ENCODE peak calls at places on chromosomes 11 and 22, in eight cellular contexts. H is foreskin fibroblast, P is AG09319, F is colonic mucosa, D is GM12865, B is endodermal cell, T is foreskin keratinocyte, I is AG10803. N is an unnamed sample.

GRCh38 chr11:126345759-126346585 is 9.5 kb upstream of the ST3GAL4 start:
- DNase-seq in T (peak; percentile 27), F (peak; percentile 37), I (peak; percentile 78), B (peak; percentile 82), P (peak; percentile 63), H (peak; percentile 85), D (no peak), N (no peak)

GRCh38 chr22:35454416-35455054 is 54.6 kb downstream of the MCM5 start:
- DNase-seq in T (no peak), H (peak; percentile 25), B (no peak), P (no peak), F (no peak), I (no peak), D (no peak), N (no peak)

GRCh38 chr22:20904008-20904979 is 12.9 kb upstream of the CRKL start:
- DNase-seq in F (no peak), B (no peak), I (peak; percentile 97), P (peak; percentile 86), H (peak; percentile 97), T (peak; percentile 95), D (no peak), N (no peak)

GRCh38 chr22:30262917-30263741 is 3.5 kb downstream of the OSM start:
- DNase-seq in H (peak; percentile 76), F (peak; percentile 85), P (no peak), T (no peak), I (peak; percentile 41), D (peak; percentile 76), B (peak; percentile 95), N (peak; percentile 88)

GRCh38 chr22:45424241-45424731 is 10.8 kb downstream of the RIBC2 start:
- DNase-seq in I (no peak), B (no peak), T (no peak), P (no peak), H (no peak), D (no peak), F (no peak), N (no peak)

GRCh38 chr11:71458146-71459070 is 5.4 kb downstream of the NADSYN1 start:
- DNase-seq in B (no peak), F (no peak), H (peak; percentile 82), P (no peak), I (no peak), T (peak; percentile 75), D (no peak), N (no peak)

GRCh38 chr22:27150530-27150909 is 493.1 kb downstream of the MIAT start:
- DNase-seq in T (no peak), F (no peak), B (no peak), I (peak; percentile 62), P (no peak), D (peak; percentile 1), H (peak; percentile 43), N (no peak)

GRCh38 chr11:89613916-89614315 is 96.2 kb upstream of the TRIM77 start:
- DNase-seq in T (no peak), D (no peak), F (no peak), P (no peak), H (no peak), I (peak; percentile 25), B (no peak), N (no peak)

GRCh38 chr22:41654322-41654721 is 33.2 kb downstream of the XRCC6 start:
- DNase-seq in I (no peak), F (no peak), P (no peak), D (no peak), T (no peak), B (no peak), H (no peak), N (no peak)

GRCh38 chr22:42187646-42188045 is 57.0 kb upstream of the CYP2D6 start:
- DNase-seq in T (no peak), B (no peak), P (no peak), H (no peak), F (no peak), I (no peak), D (no peak), N (no peak)

GRCh38 chr11:18010977-18011586 is 1.8 kb downstream of the SERGEF start:
- DNase-seq in F (no peak), T (no peak), H (no peak), B (no peak), D (no peak), I (no peak), P (no peak), N (peak; percentile 24)

GRCh38 chr22:20131593-20131855 is at the start of gene ZDHHC8:
- DNase-seq in T (no peak), B (no peak), D (peak; percentile 42), I (peak; percentile 21), P (no peak), F (no peak), H (peak; percentile 65), N (peak; percentile 30)

GRCh38 chr11:22192289-22192641 is 620 bp upstream of the ANO5 start:
- DNase-seq in F (peak; percentile 57), I (no peak), B (peak; percentile 86), P (no peak), H (peak; percentile 0), T (no peak), D (peak; percentile 1), N (no peak)

GRCh38 chr22:30611197-30611596 is 4.2 kb downstream of the TCN2 start:
- DNase-seq in P (no peak), B (no peak), F (no peak), D (no peak), I (no peak), T (peak; percentile 27), H (peak; percentile 42), N (no peak)

GRCh38 chr22:26226538-26227297 is 57.5 kb downstream of the SEZ6L start:
- DNase-seq in I (no peak), B (peak; percentile 29), D (no peak), T (no peak), H (no peak), F (no peak), P (no peak), N (no peak)

GRCh38 chr11:104148696-104149095 is 15.3 kb downstream of the PDGFD start:
- DNase-seq in T (no peak), B (no peak), F (no peak), H (peak; percentile 41), P (no peak), I (no peak), D (no peak), N (no peak)

GRCh38 chr11:131658952-131659351 is 288.5 kb downstream of the NTM start:
- DNase-seq in D (peak; percentile 41), T (no peak), H (no peak), B (peak; percentile 31), F (no peak), I (no peak), P (no peak), N (no peak)

GRCh38 chr11:34214961-34215805 is 109.8 kb downstream of the NAT10 start:
- DNase-seq in I (peak; percentile 46), B (no peak), H (peak; percentile 73), P (no peak), T (peak; percentile 82), F (no peak), D (no peak), N (peak; percentile 95)

GRCh38 chr11:69382131-69383128 is 88.5 kb downstream of the MYEOV start:
- DNase-seq in I (no peak), F (no peak), D (no peak), B (peak; percentile 48), P (no peak), T (no peak), H (peak; percentile 25), N (peak; percentile 52)

GRCh38 chr22:25780673-25781072 is 38.7 kb downstream of the MYO18B start:
- DNase-seq in D (no peak), T (no peak), I (no peak), P (no peak), H (peak; percentile 25), B (no peak), F (no peak), N (no peak)

GRCh38 chr22:26701323-26701722 is 43.9 kb downstream of the MIAT start:
- DNase-seq in D (no peak), B (no peak), P (no peak), T (no peak), I (no peak), H (no peak), F (no peak), N (no peak)

GRCh38 chr11:66258473-66258893 is 10.0 kb upstream of the RAB1B start:
- DNase-seq in B (no peak), T (no peak), H (no peak), P (no peak), F (no peak), D (no peak), I (no peak), N (no peak)
- TF ChIP-seq CTCF in B (peak; percentile 32), T (no peak), H (no peak), P (no peak), F (peak; percentile 23), D (no peak), I (no peak), N (peak; percentile 29)

GRCh38 chr11:102318469-102318868 is 1.2 kb downstream of the BIRC3 start:
- DNase-seq in H (peak; percentile 27), D (peak; percentile 70), F (no peak), B (no peak), I (no peak), P (no peak), T (no peak), N (peak; percentile 76)
- TF ChIP-seq CTCF in H (no peak), D (no peak), F (no peak), B (no peak), I (no peak), P (no peak), T (no peak), N (peak; percentile 20)

GRCh38 chr11:36053314-36053713 is 109.5 kb downstream of the LDLRAD3 start:
- DNase-seq in P (no peak), F (no peak), I (no peak), H (no peak), T (no peak), B (no peak), D (no peak), N (no peak)

GRCh38 chr11:36054628-36055027 is 110.8 kb downstream of the LDLRAD3 start:
- DNase-seq in H (no peak), P (no peak), T (no peak), I (no peak), B (no peak), D (no peak), F (no peak), N (no peak)

GRCh38 chr11:36055356-36055755 is 111.5 kb downstream of the LDLRAD3 start:
- DNase-seq in P (no peak), B (no peak), I (no peak), H (no peak), F (no peak), T (no peak), D (no peak), N (no peak)

GRCh38 chr11:36056160-36056751 is 112.4 kb downstream of the LDLRAD3 start:
- DNase-seq in I (peak; percentile 25), D (peak; percentile 32), P (no peak), F (peak; percentile 22), H (peak; percentile 47), B (peak; percentile 88), T (no peak), N (peak; percentile 5)

GRCh38 chr11:36053901-36054300 is 110.0 kb downstream of the LDLRAD3 start:
- DNase-seq in D (no peak), P (no peak), B (no peak), F (no peak), I (no peak), T (no peak), H (no peak), N (no peak)
- TF ChIP-seq CTCF in D (no peak), P (no peak), B (peak; percentile 33), F (no peak), I (no peak), T (no peak), H (no peak), N (no peak)

DNA sequence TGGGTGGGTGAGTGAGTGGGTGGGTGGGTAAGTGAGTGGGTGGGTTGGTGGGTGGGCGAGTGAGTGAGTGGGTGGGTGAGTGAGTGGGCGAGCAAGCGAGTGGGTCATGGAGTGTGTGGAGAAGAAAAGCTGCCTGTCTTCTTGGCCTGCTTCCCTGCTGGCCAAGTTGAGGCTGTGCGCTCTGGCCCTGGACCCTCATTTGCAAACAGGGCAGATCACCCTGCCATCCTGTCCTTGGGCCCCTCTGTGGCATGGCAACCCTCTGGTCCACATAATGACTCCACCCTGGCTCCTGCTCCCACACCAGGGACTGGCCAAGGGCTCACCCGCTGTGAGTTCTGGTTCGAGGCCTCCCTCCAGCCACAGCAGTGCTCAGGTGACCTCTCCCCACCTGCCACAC is 35.1 kb downstream of the CAPN1 start:
- DNase-seq in I (no peak), T (no peak), F (no peak), D (no peak), P (no peak), B (peak; percentile 61), H (no peak), N (no peak)
- TF ChIP-seq CTCF in I (no peak), T (no peak), F (no peak), D (no peak), P (no peak), B (peak; percentile 54), H (no peak), N (no peak)

N was measured in activated CD8-positive, alpha-beta T cell treated with anti-CD3 and anti-CD28 coated beads for 36 hours.